ENCODE peak calls at places on chromosome 4, in eight cellular contexts. X, Q, Z, W, K, C, L and Y are unnamed samples.

GRCh38 chr4:36244257-36245084 is at the start of gene ARAP2:
- DNase-seq in Z (peak), Q (peak), X (peak), L (peak), K (peak), W (peak), C (peak), Y (peak)

GRCh38 chr4:69038582-69038981 is 57.7 kb upstream of the UGT2B7 start:
- DNase-seq in C (peak), Z (no peak), L (peak), Q (peak), W (no peak), K (no peak), X (no peak), Y (peak)

GRCh38 chr4:104905546-104905945 is 241.1 kb upstream of the TET2 start:
- DNase-seq in X (no peak), C (no peak), K (no peak), Z (no peak), W (no peak), Q (no peak), L (no peak), Y (no peak)

GRCh38 chr4:118741456-118741855 is 56.3 kb downstream of the METTL14 start:
- DNase-seq in Q (peak), W (no peak), X (no peak), Z (no peak), C (no peak), K (no peak), L (no peak), Y (no peak)

GRCh38 chr4:151207186-151207585 is 69.8 kb upstream of the PRSS48 start:
- DNase-seq in C (no peak), L (no peak), Z (no peak), X (no peak), K (no peak), Q (no peak), W (no peak), Y (no peak)

GRCh38 chr4:182642831-182643230 is 274.4 kb downstream of the DCTD start:
- DNase-seq in W (no peak), X (no peak), Q (peak), C (no peak), Z (no peak), L (no peak), K (no peak), Y (peak)

GRCh38 chr4:77126844-77127614 is 30.0 kb upstream of the CCNG2 start:
- DNase-seq in X (peak), L (no peak), Q (no peak), C (no peak), K (no peak), Z (no peak), W (no peak), Y (no peak)

GRCh38 chr4:98631506-98631905 is 26.9 kb downstream of the TSPAN5 start:
- DNase-seq in Q (no peak), C (no peak), K (no peak), Z (no peak), L (no peak), W (no peak), X (no peak), Y (no peak)

GRCh38 chr4:168886361-168886760 is 123.7 kb downstream of the CBR4 start:
- DNase-seq in W (no peak), L (peak), Q (peak), K (no peak), Z (no peak), X (no peak), C (peak), Y (peak)

GRCh38 chr4:108034560-108034959 is 44.9 kb downstream of the HADH start:
- DNase-seq in W (no peak), C (no peak), Z (no peak), K (no peak), L (no peak), Q (no peak), X (no peak), Y (no peak)

GRCh38 chr4:46934731-46935130 is 25.7 kb upstream of the COX7B2 start:
- DNase-seq in C (no peak), L (no peak), K (no peak), W (no peak), Q (no peak), X (no peak), Z (no peak), Y (no peak)

GRCh38 chr4:46933686-46934085 is 24.6 kb upstream of the COX7B2 start:
- DNase-seq in C (peak), X (no peak), Q (no peak), K (no peak), Z (no peak), W (no peak), L (no peak), Y (no peak)

GRCh38 chr4:46931981-46932380 is 22.9 kb upstream of the COX7B2 start:
- DNase-seq in C (peak), K (peak), L (no peak), X (no peak), W (no peak), Z (peak), Q (peak), Y (peak)

DNA sequence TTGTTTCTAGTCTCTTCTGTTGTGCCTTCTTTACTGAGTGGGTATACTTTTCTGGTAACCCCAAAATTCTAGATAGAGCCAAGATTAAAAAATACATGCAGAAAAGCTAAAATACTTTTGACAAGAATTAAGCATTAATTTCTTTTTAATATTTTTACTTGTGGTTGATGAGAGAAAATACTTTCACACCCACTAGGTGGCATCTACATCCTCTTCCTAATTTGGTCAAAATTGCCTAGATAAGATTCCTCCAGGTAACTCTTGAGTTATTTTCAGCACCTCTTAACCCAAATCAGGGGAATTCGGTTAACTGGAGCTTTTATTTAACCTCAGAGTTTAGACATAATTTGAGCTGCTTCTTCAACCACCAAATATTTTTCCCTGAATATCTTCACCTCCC is 28.4 kb upstream of the COX7B2 start:
- DNase-seq in L (no peak), Q (peak), C (no peak), Z (no peak), W (no peak), X (no peak), K (no peak), Y (peak)
- TF ChIP-seq CTCF in L (no peak), Q (peak), C (peak), Z (no peak), W (no peak), X (no peak), K (peak), Y (no peak)

GRCh38 chr4:26082565-26082964 is 168.5 kb downstream of the SMIM20 start:
- DNase-seq in L (no peak), W (no peak), C (no peak), X (no peak), Z (no peak), K (no peak), Q (no peak), Y (no peak)

GRCh38 chr4:26084414-26084813 is 170.4 kb downstream of the SMIM20 start:
- DNase-seq in L (no peak), Z (no peak), Q (no peak), X (no peak), C (no peak), W (no peak), K (no peak), Y (peak)

GRCh38 chr4:26083987-26084386 is 170.0 kb downstream of the SMIM20 start:
- DNase-seq in C (peak), K (peak), Z (no peak), W (no peak), X (no peak), L (peak), Q (peak), Y (peak)

GRCh38 chr4:26080876-26081628 is 167.0 kb downstream of the SMIM20 start:
- DNase-seq in W (no peak), L (no peak), Q (no peak), Z (no peak), K (no peak), C (no peak), X (no peak), Y (no peak)

GRCh38 chr4:26081795-26082498 is 167.9 kb downstream of the SMIM20 start:
- DNase-seq in Z (no peak), C (peak), Q (peak), L (peak), K (peak), W (no peak), X (no peak), Y (peak)
- TF ChIP-seq CTCF in Z (peak), C (peak), Q (peak), L (peak), K (peak), W (peak), X (peak), Y (peak)

GRCh38 chr4:175109933-175110332 is 191.8 kb downstream of the ADAM29 start:
- DNase-seq in Q (no peak), L (no peak), K (no peak), W (no peak), C (no peak), X (no peak), Z (no peak), Y (no peak)
- TF ChIP-seq CTCF in Q (no peak), L (peak), K (no peak), W (no peak), C (no peak), X (no peak), Z (no peak), Y (no peak)

DNA sequence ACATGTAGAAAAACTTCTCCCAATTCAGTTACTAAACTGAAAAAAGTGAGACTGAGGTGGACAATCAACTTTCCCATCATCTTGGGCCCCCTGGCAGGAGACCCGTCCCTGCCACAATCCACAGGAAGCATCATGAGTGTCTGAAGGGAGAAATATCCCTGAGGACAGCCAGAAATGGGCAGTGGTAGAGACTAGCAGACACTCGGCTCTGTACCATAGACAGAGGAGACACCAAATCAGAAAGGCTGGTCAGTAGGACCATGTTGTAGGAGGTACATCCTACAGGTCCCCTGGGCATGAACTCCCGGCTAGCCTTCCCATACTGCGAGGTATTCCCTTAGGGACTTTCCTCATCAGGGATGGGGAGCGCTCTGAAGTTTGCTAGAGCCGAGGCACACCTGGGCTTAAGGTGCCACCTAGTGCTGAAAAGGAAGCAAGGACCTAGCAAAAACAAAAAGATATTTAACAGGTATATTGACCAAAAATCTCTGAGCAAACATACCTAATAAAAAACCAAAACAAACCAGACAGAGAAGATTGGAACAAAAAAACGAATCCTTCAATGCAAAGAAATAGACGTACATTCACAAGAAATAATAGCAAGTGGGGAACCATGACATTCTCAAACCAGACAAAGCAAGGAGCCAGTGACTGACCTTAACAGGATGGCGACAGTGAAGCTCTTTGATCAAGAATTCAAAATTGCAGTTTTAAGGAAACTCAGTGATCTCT is 55.6 kb downstream of the HAUS3 start:
- DNase-seq in Z (no peak), W (no peak), L (peak), X (no peak), Q (peak), K (peak), C (peak), Y (peak)
- TF ChIP-seq CTCF in Z (no peak), W (peak), L (peak), X (no peak), Q (peak), K (peak), C (peak), Y (peak)

DNA sequence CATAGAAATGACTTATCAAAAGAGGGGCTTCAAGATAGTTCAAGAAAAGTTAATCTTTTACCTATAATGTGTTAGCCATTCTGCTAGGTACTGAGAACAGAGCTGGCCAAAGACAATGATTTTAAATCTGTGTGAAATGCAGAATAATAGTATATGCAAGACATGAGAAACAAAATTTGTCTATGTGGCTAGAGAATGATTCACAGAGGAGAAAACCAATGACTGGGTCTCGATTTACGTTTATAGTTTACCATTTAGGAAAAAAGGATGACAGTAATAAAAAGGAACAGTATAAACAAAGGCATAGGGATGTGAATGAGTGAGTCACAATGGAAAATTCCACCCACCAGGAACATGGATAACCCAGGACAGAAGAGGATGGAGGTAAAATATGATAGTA is 31.9 kb downstream of the NPFFR2 start:
- DNase-seq in L (no peak), W (no peak), C (no peak), X (no peak), Z (no peak), Q (no peak), K (no peak), Y (no peak)
- TF ChIP-seq CTCF in L (no peak), W (no peak), C (no peak), X (no peak), Z (no peak), Q (no peak), K (no peak), Y (no peak)

GRCh38 chr4:140315970-140316369 is 57.5 kb upstream of the SCOC start:
- DNase-seq in L (no peak), Z (no peak), C (no peak), Q (no peak), K (no peak), W (no peak), X (no peak), Y (no peak)
- TF ChIP-seq CTCF in L (no peak), Z (no peak), C (no peak), Q (no peak), K (no peak), W (no peak), X (no peak), Y (no peak)